ENCODE peak calls at places on chromosomes 4 and X, in eight cellular contexts. C is HCEC 1CT; O is stimulated activated CD4-positive, alpha-beta T cell treated with anti-CD3 and anti-CD28 coated beads, Interleukin-4, amount 100 ng/mL, for 4 hours; L is activated CD4-positive, alpha-beta T cell treated with anti-CD3 and anti-CD28 coated beads, Interleukin-2, amount 10 ng/mL, durations not matched to agents 7 days and 5 days; D is T-cell; H is NCI-H460; S is glomerular endothelial cell; B is Right ventricle myocardium superior. K is an unnamed sample.

GRCh38 chr4:23747131-23747752 is 142.6 kb downstream of the PPARGC1A start:
- DNase-seq in C (no peak), O (no peak), B (no peak), D (no peak), L (no peak), S (no peak), H (no peak), K (peak)

GRCh38 chrX:30246769-30247489 is at the start of gene MAGEB1:
- DNase-seq in S (no peak), C (no peak), L (no peak), B (no peak), D (no peak), O (no peak), H (no peak), K (no peak)

GRCh38 chr4:145732001-145732400 is 52.1 kb downstream of the C4orf51 start:
- DNase-seq in B (no peak), H (no peak), C (no peak), L (no peak), O (no peak), S (no peak), D (no peak), K (no peak)

GRCh38 chr4:41213563-41214157 is 682 bp downstream of the APBB2 start:
- DNase-seq in B (peak), L (no peak), C (no peak), S (no peak), D (no peak), H (no peak), O (no peak), K (peak)

GRCh38 chrX:46597774-46598173 is 24.2 kb downstream of the CHST7 start:
- DNase-seq in L (no peak), S (no peak), H (no peak), B (no peak), C (no peak), D (no peak), O (no peak), K (no peak)

GRCh38 chr4:112523764-112524505 is 8.0 kb upstream of the NEUROG2 start:
- DNase-seq in B (peak), S (no peak), C (no peak), O (peak), D (peak), H (no peak), L (peak), K (peak)

GRCh38 chr4:121380448-121381147 is at the start of gene QRFPR:
- DNase-seq in C (no peak), H (no peak), L (no peak), B (peak), S (no peak), D (no peak), O (peak), K (no peak)

GRCh38 chrX:107731831-107732502 is 43.6 kb downstream of the TSC22D3 start:
- DNase-seq in H (no peak), O (no peak), D (no peak), B (peak), S (no peak), C (peak), L (no peak), K (peak)

GRCh38 chr4:7439699-7440098 is 5.0 kb upstream of the PSAPL1 start:
- DNase-seq in L (no peak), O (no peak), C (no peak), H (no peak), B (no peak), S (no peak), D (no peak), K (no peak)

GRCh38 chr4:158130204-158130603 is 42.6 kb downstream of the GASK1B start:
- DNase-seq in B (no peak), C (no peak), D (no peak), H (no peak), S (no peak), L (no peak), O (no peak), K (no peak)

GRCh38 chr4:15479089-15479912 is 9.6 kb downstream of the CC2D2A start:
- DNase-seq in L (peak), B (peak), O (no peak), H (peak), C (peak), S (peak), D (no peak), K (peak)

GRCh38 chr4:58611012-58611411 is 1500.8 kb upstream of the IGFBP7 start:
- DNase-seq in C (no peak), D (no peak), O (no peak), S (no peak), H (no peak), L (no peak), B (no peak), K (no peak)

K was measured in left colon.